ENCODE peak calls at places on chromosomes 12 and 14, in four cellular contexts. U, K, R and J are unnamed samples. For H3K4me1, the result is how much of the 10 kb centered on the place peaks cover.

GRCh38 chr12:76310110-76310509 is 38.1 kb downstream of the BBS10 start:
- DNase-seq in U (no peak), K (no peak), R (no peak), J (no peak)

GRCh38 chr12:18926188-18926587 is 188.3 kb downstream of the CAPZA3 start:
- DNase-seq in U (no peak), K (no peak), R (no peak), J (no peak)

GRCh38 chr12:103958621-103959020 is 7.1 kb upstream of the TDG start:
- DNase-seq in U (no peak), K (no peak), R (no peak), J (no peak)

GRCh38 chr12:132160671-132161045 is 16.4 kb downstream of the NOC4L start:
- DNase-seq in U (no peak), K (no peak), R (no peak), J (no peak)

GRCh38 chr14:52272375-52272774 is 4.9 kb downstream of the PTGDR start:
- DNase-seq in U (no peak), K (no peak), R (peak), J (peak)

GRCh38 chr12:14845350-14845750 is 2.0 kb upstream of the ART4 start:
- DNase-seq in U (no peak), K (peak), R (peak), J (no peak)

GRCh38 chr14:60665178-60665555 is 15.9 kb upstream of the SIX1 start:
- DNase-seq in U (no peak), K (no peak), R (no peak), J (no peak)

GRCh38 chr12:49295087-49296001 is at the start of gene PRPH:
- DNase-seq in U (no peak), K (no peak), R (peak), J (no peak)

GRCh38 chr12:7642876-7643309 is 22.8 kb downstream of the APOBEC1 start:
- DNase-seq in U (no peak), K (no peak), R (peak), J (no peak)

GRCh38 chr12:82647853-82648252 is 38.9 kb upstream of the TMTC2 start:
- DNase-seq in U (no peak), K (no peak), R (no peak), J (no peak)

GRCh38 chr14:67575684-67576083 is 24.4 kb downstream of the PIGH start:
- DNase-seq in U (no peak), K (no peak), R (no peak), J (no peak)

GRCh38 chr12:51705450-51705849 is 114.4 kb downstream of the SCN8A start:
- DNase-seq in U (no peak), K (no peak), R (no peak), J (no peak)

GRCh38 chr12:48973992-48974673 is 2.6 kb upstream of the WNT10B start:
- DNase-seq in U (peak), K (no peak), R (peak), J (no peak)

GRCh38 chr12:122861586-122861970 is 26.3 kb downstream of the HIP1R start:
- DNase-seq in U (peak), K (no peak), R (no peak), J (no peak)

GRCh38 chr12:65875635-65876034 is 51.4 kb downstream of the HMGA2 start:
- DNase-seq in U (no peak), K (no peak), R (no peak), J (no peak)

GRCh38 chr12:70426620-70427019 is 60.5 kb downstream of the KCNMB4 start:
- DNase-seq in U (no peak), K (no peak), R (no peak), J (no peak)

GRCh38 chr14:68409355-68409754 is 383.5 kb downstream of the ZFP36L1 start:
- DNase-seq in U (no peak), K (no peak), R (no peak), J (no peak)

GRCh38 chr14:28756896-28757570 is 9.6 kb upstream of the FOXG1 start:
- DNase-seq in U (no peak), K (no peak), R (peak), J (no peak)

GRCh38 chr12:67698711-67699603 is 50.4 kb downstream of the DYRK2 start:
- DNase-seq in U (no peak), K (peak), R (no peak), J (peak)

GRCh38 chr14:59189281-59189821 is 884 bp downstream of the DAAM1 start:
- DNase-seq in U (peak), K (peak), R (peak), J (peak)

GRCh38 chr12:66354291-66354690 is 52.0 kb downstream of the HELB start:
- DNase-seq in U (no peak), K (no peak), R (no peak), J (no peak)

GRCh38 chr12:57852620-57853509 is 6.3 kb upstream of the CTDSP2 start:
- DNase-seq in U (peak), K (no peak), R (peak), J (no peak)

GRCh38 chr14:73058224-73058922 is at the start of gene RBM25:
- DNase-seq in U (peak), K (peak), R (peak), J (peak)
- H3K4me3 ChIP-seq in U (peak), K (peak), R (peak), J (peak)

GRCh38 chr14:24338843-24339242 is 948 bp downstream of the RIPK3 start:
- DNase-seq in U (no peak), K (no peak), R (no peak), J (no peak)

GRCh38 chr14:24337824-24338175 is 2.0 kb downstream of the RIPK3 start:
- DNase-seq in U (no peak), K (no peak), R (no peak), J (no peak)

GRCh38 chr14:24335461-24336146 is 733 bp upstream of the ADCY4 start:
- DNase-seq in U (no peak), K (no peak), R (peak), J (no peak)

GRCh38 chr14:24339284-24340151 is at the start of gene RIPK3:
- DNase-seq in U (peak), K (peak), R (peak), J (peak)

DNA sequence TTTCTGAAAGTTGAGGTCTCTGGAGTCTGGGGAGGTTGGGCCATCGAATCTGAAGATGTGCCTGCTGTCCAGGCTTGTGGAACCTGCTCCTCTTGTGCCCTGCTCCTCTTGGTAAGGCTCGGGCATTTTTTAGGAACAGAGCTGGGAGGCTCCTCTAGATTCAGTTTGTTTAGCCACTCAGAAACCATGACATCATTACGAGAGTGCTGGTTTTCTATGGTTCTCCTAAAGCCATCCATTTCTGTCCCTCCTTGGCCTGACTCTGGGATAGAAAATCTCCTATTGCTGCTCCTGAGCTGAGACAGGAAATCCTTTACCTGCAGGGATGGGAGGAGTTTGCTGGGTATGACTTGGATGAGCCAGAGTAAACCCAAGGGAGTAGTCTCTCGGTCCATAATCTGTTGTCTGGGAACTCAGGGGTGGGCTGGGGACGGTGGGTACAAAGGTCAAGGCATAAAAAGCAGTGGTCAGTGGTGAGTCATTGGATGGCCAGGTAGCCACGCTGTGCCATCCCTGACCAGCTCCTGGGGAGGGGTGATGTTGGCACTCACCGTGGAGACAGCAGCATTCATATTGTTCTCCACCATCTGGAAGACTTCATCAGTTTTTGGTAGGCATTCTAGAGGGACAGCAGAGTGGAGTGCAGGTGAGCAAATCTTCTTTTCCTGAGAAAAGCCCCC is 2.4 kb upstream of the ADCY4 start:
- DNase-seq in U (no peak), K (no peak), R (no peak), J (no peak)
- H3K4me1 ChIP-seq in U (under half), K (under half), R (under half), J (half or more)

GRCh38 chr12:107027304-107028053 is 40.5 kb upstream of the MTERF2 start:
- DNase-seq in U (no peak), K (no peak), R (no peak), J (peak)
- H3K4me3 ChIP-seq in U (peak), K (no peak), R (no peak), J (no peak)

GRCh38 chr14:82806016-82806415 is 1272.4 kb upstream of the SEL1L start:
- DNase-seq in U (no peak), K (no peak), R (no peak), J (no peak)
- H3K4me1 ChIP-seq in U (under half), K (under half), R (under half), J (under half)

GRCh38 chr12:80242341-80242740 is 143.0 kb downstream of the OTOGL start:
- DNase-seq in U (no peak), K (no peak), R (no peak), J (no peak)

GRCh38 chr12:80239867-80240266 is 140.5 kb downstream of the OTOGL start:
- DNase-seq in U (no peak), K (no peak), R (no peak), J (no peak)

GRCh38 chr12:80241576-80242273 is 142.4 kb downstream of the OTOGL start:
- DNase-seq in U (no peak), K (no peak), R (no peak), J (no peak)
- H3K4me3 ChIP-seq in U (no peak), K (no peak), R (no peak), J (no peak)

DNA sequence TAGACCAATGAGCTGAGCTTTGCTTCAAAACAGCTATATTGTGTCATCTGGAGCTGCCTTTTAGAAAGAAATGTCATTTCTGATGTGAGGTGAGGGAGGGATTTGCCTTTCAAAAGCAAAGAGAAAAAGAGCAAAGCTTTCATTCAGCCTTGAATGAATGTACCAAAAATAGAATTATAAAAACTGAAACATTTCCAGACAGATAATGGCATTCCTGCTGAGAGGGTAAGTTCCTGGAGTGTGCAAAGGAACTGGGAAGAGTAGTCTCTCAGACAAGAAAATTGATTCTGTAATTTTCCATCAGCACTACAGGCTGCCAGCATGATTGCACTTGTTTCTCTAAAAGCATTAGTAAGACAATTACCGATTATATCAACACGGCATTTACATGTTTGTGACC is 710.1 kb downstream of the LRFN5 start:
- DNase-seq in U (no peak), K (no peak), R (no peak), J (no peak)
- H3K4me1 ChIP-seq in U (under half), K (under half), R (under half), J (under half)

GRCh38 chr14:73461478-73462077 is 3.2 kb upstream of the NUMB start:
- DNase-seq in U (no peak), K (no peak), R (no peak), J (no peak)
- H3K4me3 ChIP-seq in U (peak), K (no peak), R (no peak), J (no peak)